ENCODE peak calls at places on chromosomes 6 and 20, in six cellular contexts. F is T-cell, J is anterior cingulate cortex, B is HS-27A, X is OCI-LY7, N is NCI-H774. O is an unnamed sample.

GRCh38 chr6:136226027-136226673 is 24.0 kb downstream of the MTFR2 start:
- DNase-seq in F (peak), J (no peak), B (no peak), X (peak), N (peak), O (no peak)

GRCh38 chr20:8248051-8248450 is 116.0 kb downstream of the PLCB1 start:
- DNase-seq in F (no peak), J (no peak), B (no peak), X (no peak), N (no peak), O (no peak)

GRCh38 chr6:111727041-111727440 is 121.4 kb upstream of the TRAF3IP2 start:
- DNase-seq in F (no peak), J (no peak), B (no peak), X (no peak), N (no peak), O (no peak)

GRCh38 chr6:158850807-158851115 is 31.6 kb upstream of the EZR start:
- DNase-seq in F (no peak), J (no peak), B (no peak), X (no peak), N (no peak), O (no peak)

GRCh38 chr20:38217791-38218565 is 42.6 kb downstream of the KIAA1755 start:
- DNase-seq in F (no peak), J (no peak), B (peak), X (no peak), N (no peak), O (no peak)

GRCh38 chr20:11844691-11845090 is 73.0 kb upstream of the BTBD3 start:
- DNase-seq in F (no peak), J (no peak), B (no peak), X (no peak), N (no peak), O (no peak)

GRCh38 chr6:39484276-39484675 is 161.8 kb upstream of the KCNK16 start:
- DNase-seq in F (no peak), J (no peak), B (no peak), X (no peak), N (no peak), O (no peak)

GRCh38 chr6:31194271-31194834 is 23.9 kb upstream of the POU5F1 start:
- DNase-seq in F (no peak), J (no peak), B (no peak), X (no peak), N (no peak), O (no peak)

GRCh38 chr6:129744201-129744879 is 34.4 kb upstream of the ARHGAP18 start:
- DNase-seq in F (no peak), J (no peak), B (peak), X (peak), N (no peak), O (no peak)

GRCh38 chr6:32081168-32081624 is 27.9 kb downstream of the TNXB start:
- DNase-seq in F (no peak), J (no peak), B (peak), X (no peak), N (no peak), O (no peak)

GRCh38 chr20:2470051-2470431 is 548 bp downstream of the SNRPB start:
- DNase-seq in F (peak), J (no peak), B (peak), X (peak), N (peak), O (no peak)

GRCh38 chr6:3762852-3763251 is 11.3 kb upstream of the PXDC1 start:
- DNase-seq in F (no peak), J (no peak), B (no peak), X (no peak), N (no peak), O (no peak)

GRCh38 chr6:110548124-110548847 is 71.9 kb upstream of the SLC22A16 start:
- DNase-seq in F (no peak), J (no peak), B (no peak), X (no peak), N (no peak), O (no peak)